ENCODE peak calls at places on chromosomes 11 and 22, in four cellular contexts. H is mucosa of descending colon, O is pancreas, R is Panc1. V is an unnamed sample.

GRCh38 chr11:78033040-78033439 is 10.0 kb upstream of the KCTD14 start:
- DNase-seq in H (no peak), O (no peak), R (no peak), V (no peak)

GRCh38 chr11:58125469-58125868 is at the start of gene OR9I1:
- DNase-seq in H (no peak), O (no peak), R (no peak), V (no peak)

GRCh38 chr11:126498281-126498680 is 142.8 kb downstream of the ST3GAL4 start:
- DNase-seq in H (no peak), O (no peak), R (no peak), V (no peak)

GRCh38 chr22:49212466-49212865 is 615.2 kb downstream of the BRD1 start:
- DNase-seq in H (no peak), O (no peak), R (no peak), V (no peak)

GRCh38 chr11:112219476-112220232 is 6.6 kb upstream of the PTS start:
- DNase-seq in H (no peak), O (no peak), R (peak; percentile 78), V (no peak)

GRCh38 chr11:13337986-13338436 is 60.4 kb downstream of the BMAL1 start:
- DNase-seq in H (no peak), O (no peak), R (no peak), V (no peak)

GRCh38 chr11:121282376-121282775 is 10.2 kb upstream of the SC5D start:
- DNase-seq in H (no peak), O (no peak), R (no peak), V (no peak)

GRCh38 chr11:23212829-23213228 is 352.6 kb upstream of the CCDC179 start:
- DNase-seq in H (no peak), O (no peak), R (no peak), V (no peak)

GRCh38 chr11:110990316-110990715 is 255.2 kb upstream of the POU2AF2 start:
- DNase-seq in H (no peak), O (no peak), R (no peak), V (no peak)

GRCh38 chr11:10325398-10326079 is 20.7 kb downstream of the ADM start:
- DNase-seq in H (no peak), O (no peak), R (no peak), V (no peak)

GRCh38 chr11:28461338-28461737 is 353.1 kb downstream of the METTL15 start:
- DNase-seq in H (no peak), O (no peak), R (no peak), V (no peak)

GRCh38 chr22:43823353-43823908 is 11.3 kb upstream of the EFCAB6 start:
- DNase-seq in H (no peak), O (peak; percentile 88), R (no peak), V (no peak)

GRCh38 chr11:27520226-27520625 is 13.7 kb upstream of the LIN7C start:
- DNase-seq in H (no peak), O (no peak), R (no peak), V (no peak)

DNA sequence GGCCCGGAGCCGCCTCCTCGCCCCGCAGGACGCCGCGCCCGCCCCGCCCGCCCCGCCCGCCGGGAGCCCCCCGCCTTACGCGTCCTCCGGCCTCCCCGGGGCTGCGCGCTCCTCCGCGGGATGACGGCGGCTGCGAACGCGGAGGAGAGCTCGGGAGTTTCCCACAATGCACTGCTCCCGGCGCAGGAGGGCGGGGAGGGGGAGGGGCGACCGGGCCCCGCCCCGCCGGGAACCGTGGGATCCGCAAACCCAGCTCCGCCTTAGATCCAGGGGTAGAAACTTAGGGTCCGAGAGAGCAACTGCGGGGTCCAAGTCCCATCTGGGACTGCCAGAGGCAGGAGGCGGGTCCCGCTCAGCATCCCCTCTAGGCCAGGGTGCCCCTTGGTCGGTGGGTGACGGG is at the start of gene CEND1:
- DNase-seq in H (peak; percentile 57), O (peak; percentile 58), R (no peak), V (no peak)
- TF ChIP-seq CTCF in H (no peak), O (no peak), R (no peak), V (no peak)

GRCh38 chr22:39430576-39431150 is 26.1 kb upstream of the MGAT3 start:
- DNase-seq in H (no peak), O (no peak), R (no peak), V (no peak)
- H3K36me3 ChIP-seq in H (no peaks in the 10 kb centered on the region), O (peaks cover 56% of the 10 kb centered on the region), R (no peaks in the 10 kb centered on the region), V (no peaks in the 10 kb centered on the region)

GRCh38 chr11:33089776-33090175 is 50.4 kb downstream of the TCP11L1 start:
- DNase-seq in H (no peak), O (no peak), R (no peak), V (no peak)

DNA sequence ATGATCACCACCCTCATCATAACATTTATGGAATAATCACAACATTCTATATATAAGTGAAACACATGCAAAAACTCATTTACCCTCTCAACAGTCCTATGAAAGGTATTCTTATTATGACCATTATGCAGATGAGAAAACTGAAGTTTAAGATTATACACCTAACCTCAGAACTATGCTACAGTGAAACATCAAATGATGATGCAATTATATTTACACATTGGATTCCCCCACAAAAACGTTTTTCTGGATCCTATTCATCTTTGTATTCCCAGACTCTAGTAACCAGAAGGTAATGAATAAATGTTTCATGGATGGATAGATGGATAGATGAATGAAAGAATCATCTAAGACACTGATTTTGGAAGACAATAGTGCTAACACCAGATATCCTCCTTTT is 54.8 kb downstream of the TCP11L1 start:
- DNase-seq in H (no peak), O (no peak), R (no peak), V (no peak)
- TF ChIP-seq CTCF in H (no peak), O (no peak), R (no peak), V (no peak)

DNA sequence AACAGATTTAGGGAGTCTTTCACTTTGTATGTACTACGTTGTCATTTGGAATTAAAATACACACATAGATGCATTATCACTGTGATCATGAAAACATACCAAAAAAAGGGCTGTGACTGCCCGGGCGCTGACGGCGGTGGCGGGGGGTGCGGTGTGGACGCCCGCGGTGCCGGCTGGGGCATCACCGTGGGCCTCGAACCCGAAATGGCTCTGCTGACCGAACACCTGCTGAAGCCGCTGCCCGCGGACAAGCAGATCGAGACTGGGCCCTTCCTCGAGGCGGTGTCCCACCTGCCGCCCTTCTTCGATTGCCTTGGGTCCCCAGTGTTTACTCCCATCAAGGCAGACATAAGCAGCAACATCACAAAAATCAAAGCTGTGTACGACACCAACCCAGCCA is 16.2 kb downstream of the MRGPRX4 start:
- DNase-seq in H (no peak), O (no peak), R (no peak), V (no peak)
- H3K36me3 ChIP-seq in H (no peaks in the 10 kb centered on the region), O (no peaks in the 10 kb centered on the region), R (no peaks in the 10 kb centered on the region), V (no peaks in the 10 kb centered on the region)

GRCh38 chr22:50246242-50247175 is 1.7 kb upstream of the TUBGCP6 start:
- DNase-seq in H (no peak), O (no peak), R (no peak), V (no peak)
- TF ChIP-seq CTCF in H (no peak), O (no peak), R (peak; percentile 18), V (no peak)

GRCh38 chr11:72236774-72237111 is 7.2 kb downstream of the PHOX2A start:
- DNase-seq in H (no peak), O (no peak), R (no peak), V (no peak)
- H3K36me3 ChIP-seq in H (no peaks in the 10 kb centered on the region), O (peaks cover 38% of the 10 kb centered on the region), R (peaks cover 8% of the 10 kb centered on the region), V (peaks cover 68% of the 10 kb centered on the region)

GRCh38 chr11:127925430-127925829 is 661.9 kb downstream of the ETS1 start:
- DNase-seq in H (no peak), O (no peak), R (no peak), V (no peak)
- TF ChIP-seq CTCF in H (no peak), O (no peak), R (no peak), V (no peak)

V was measured in Peyer's patch.